ENCODE peak calls at places on chromosomes 16 and 17, in four cellular contexts. Z is ovary, I is mesenchymal stem cell, T is H1. Y is an unnamed sample.

GRCh38 chr17:66300956-66301355 is 1.5 kb upstream of the PRKCA start:
- DNase-seq in I (no peak), T (no peak), Z (no peak), Y (no peak)

GRCh38 chr16:81873843-81874752 is 95.0 kb downstream of the PLCG2 start:
- DNase-seq in T (peak), I (peak), Z (no peak), Y (peak)

GRCh38 chr16:67326472-67327309 is at the start of the genes KCTD19 and LRRC36:
- DNase-seq in I (peak), Z (peak), T (peak), Y (peak)

GRCh38 chr16:6206080-6206479 is 1108.5 kb upstream of the EEF2KMT start:
- DNase-seq in Z (no peak), T (no peak), I (no peak), Y (no peak)

GRCh38 chr16:79114759-79115158 is 485.8 kb downstream of the MAF start:
- DNase-seq in T (no peak), Z (no peak), I (no peak), Y (no peak)

GRCh38 chr17:58989629-58990028 is 117.1 kb downstream of the TRIM37 start:
- DNase-seq in T (no peak), Z (no peak), I (no peak), Y (no peak)

GRCh38 chr17:77462101-77462500 is 321.3 kb downstream of the SEC14L1 start:
- DNase-seq in I (no peak), Z (no peak), T (no peak), Y (peak)

GRCh38 chr16:85157813-85158701 is 45.8 kb upstream of the CIBAR2 start:
- DNase-seq in Z (no peak), T (peak), I (peak), Y (peak)

GRCh38 chr17:33973491-33973890 is 281.6 kb upstream of the CCL2 start:
- DNase-seq in I (no peak), T (no peak), Z (no peak), Y (no peak)

GRCh38 chr16:57764341-57765159 is 29.0 kb downstream of the KATNB1 start:
- DNase-seq in T (peak), I (peak), Z (no peak), Y (peak)

GRCh38 chr16:12320298-12320706 is 343.8 kb downstream of the SNX29 start:
- DNase-seq in T (no peak), Z (no peak), I (peak), Y (no peak)

GRCh38 chr16:83253526-83253925 is 554.3 kb upstream of the HSBP1 start:
- DNase-seq in Z (no peak), I (no peak), T (no peak), Y (no peak)

GRCh38 chr17:71516149-71516548 is 604.7 kb upstream of the SOX9 start:
- DNase-seq in T (no peak), Z (no peak), I (no peak), Y (no peak)

GRCh38 chr17:17514993-17515920 is 19.1 kb upstream of the RASD1 start:
- DNase-seq in I (peak), Z (no peak), T (peak), Y (no peak)

GRCh38 chr17:10046786-10047609 is 141.9 kb upstream of the RCVRN start:
- DNase-seq in T (no peak), Z (no peak), I (no peak), Y (peak)

GRCh38 chr16:56874800-56875199 is 9.8 kb downstream of the SLC12A3 start:
- DNase-seq in Z (peak), T (no peak), I (peak), Y (no peak)

GRCh38 chr16:10171225-10171624 is 11.0 kb downstream of the GRIN2A start:
- DNase-seq in T (no peak), I (no peak), Z (no peak), Y (no peak)

GRCh38 chr16:86072328-86073102 is 173.6 kb downstream of the IRF8 start:
- DNase-seq in Z (peak), T (peak), I (peak), Y (peak)

GRCh38 chr17:45293413-45294211 is 23.2 kb downstream of the MAP3K14 start:
- DNase-seq in Z (peak), I (peak), T (no peak), Y (peak)

GRCh38 chr17:69579961-69580677 is 165.6 kb downstream of the MAP2K6 start:
- DNase-seq in T (no peak), I (no peak), Z (no peak), Y (no peak)

GRCh38 chr17:64505320-64506200 is 529 bp downstream of the DDX5 start:
- DNase-seq in T (peak), Z (peak), I (peak), Y (peak)

GRCh38 chr17:56908061-56908542 is 5.7 kb downstream of the TRIM25 start:
- DNase-seq in I (no peak), Z (no peak), T (no peak), Y (peak)

GRCh38 chr16:57769541-57770145 is 32.6 kb downstream of the KIFC3 start:
- DNase-seq in Z (no peak), I (no peak), T (peak), Y (no peak)

GRCh38 chr17:4679652-4680051 is 24.3 kb downstream of the PELP1 start:
- DNase-seq in Z (no peak), I (peak), T (no peak), Y (no peak)

GRCh38 chr17:14755002-14755401 is 454.1 kb downstream of the HS3ST3B1 start:
- DNase-seq in T (no peak), I (peak), Z (no peak), Y (no peak)

GRCh38 chr17:22171631-22172030 is 479.3 kb downstream of the KCNJ18 start:
- DNase-seq in T (no peak), I (no peak), Z (no peak), Y (no peak)

GRCh38 chr17:50554201-50554600 is 6.3 kb upstream of the CACNA1G start:
- DNase-seq in I (no peak), Z (no peak), T (no peak), Y (no peak)

GRCh38 chr17:68182940-68183551 is 64.8 kb upstream of the AMZ2 start:
- DNase-seq in I (no peak), Z (no peak), T (no peak), Y (peak)

GRCh38 chr17:57422574-57423164 is 166.3 kb downstream of the MSI2 start:
- DNase-seq in T (no peak), Z (no peak), I (peak), Y (peak)

GRCh38 chr17:76868176-76868668 is at the start of gene MGAT5B:
- DNase-seq in T (peak), Z (peak), I (peak), Y (peak)

GRCh38 chr16:17084134-17084533 is 386.6 kb downstream of the XYLT1 start:
- DNase-seq in T (no peak), Z (no peak), I (no peak), Y (no peak)

GRCh38 chr17:28948342-28948741 is 3.0 kb downstream of the PHF12 start:
- DNase-seq in Z (no peak), I (no peak), T (no peak), Y (no peak)
- H3K4me3 ChIP-seq in Z (peak), I (no peak), T (peak), Y (peak)

GRCh38 chr16:87086575-87086974 is 230.6 kb downstream of the C16orf95 start:
- DNase-seq in T (no peak), Z (no peak), I (no peak), Y (no peak)
- H3K4me3 ChIP-seq in T (no peak), Z (no peak), I (no peak), Y (no peak)

GRCh38 chr17:6894206-6894528 is 62.6 kb upstream of the TEKT1 start:
- DNase-seq in Z (no peak), I (no peak), T (peak), Y (peak)
- H3K4me3 ChIP-seq in Z (no peak), I (no peak), T (peak), Y (no peak)

DNA sequence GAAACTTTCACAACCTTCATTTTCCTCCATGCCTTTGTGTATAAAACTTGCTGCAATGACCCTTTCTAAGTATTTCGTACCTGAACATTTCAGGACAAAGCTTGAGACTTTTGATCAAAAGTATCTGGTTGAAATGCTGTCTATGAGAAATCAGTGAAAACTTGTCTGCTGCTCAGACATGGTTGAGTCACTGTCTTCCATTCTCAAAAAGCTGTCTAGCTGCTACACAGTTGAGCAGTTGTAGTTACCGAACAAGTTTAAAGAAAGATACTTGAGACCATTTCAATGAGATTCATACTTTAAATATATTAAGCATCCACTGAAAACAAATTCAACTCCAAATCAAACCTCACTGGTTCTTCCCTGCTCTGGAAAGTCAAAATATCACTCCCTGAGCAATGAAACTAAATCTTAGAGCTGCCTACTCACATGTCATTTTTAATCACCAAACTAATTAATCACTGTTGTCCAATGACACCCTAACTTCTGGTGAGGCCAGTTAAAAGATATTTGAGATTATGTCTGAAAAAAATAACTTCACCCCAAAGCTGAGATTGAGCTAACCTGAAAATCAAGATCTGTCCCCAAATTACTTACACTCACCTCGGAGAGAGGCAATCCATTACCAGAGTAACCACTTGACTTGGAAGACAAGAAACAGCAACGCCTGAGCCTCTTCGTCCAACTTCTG is 503 bp downstream of the TMEM100 start:
- DNase-seq in T (no peak), Z (no peak), I (peak), Y (no peak)
- H3K4me3 ChIP-seq in T (no peak), Z (peak), I (no peak), Y (no peak)

DNA sequence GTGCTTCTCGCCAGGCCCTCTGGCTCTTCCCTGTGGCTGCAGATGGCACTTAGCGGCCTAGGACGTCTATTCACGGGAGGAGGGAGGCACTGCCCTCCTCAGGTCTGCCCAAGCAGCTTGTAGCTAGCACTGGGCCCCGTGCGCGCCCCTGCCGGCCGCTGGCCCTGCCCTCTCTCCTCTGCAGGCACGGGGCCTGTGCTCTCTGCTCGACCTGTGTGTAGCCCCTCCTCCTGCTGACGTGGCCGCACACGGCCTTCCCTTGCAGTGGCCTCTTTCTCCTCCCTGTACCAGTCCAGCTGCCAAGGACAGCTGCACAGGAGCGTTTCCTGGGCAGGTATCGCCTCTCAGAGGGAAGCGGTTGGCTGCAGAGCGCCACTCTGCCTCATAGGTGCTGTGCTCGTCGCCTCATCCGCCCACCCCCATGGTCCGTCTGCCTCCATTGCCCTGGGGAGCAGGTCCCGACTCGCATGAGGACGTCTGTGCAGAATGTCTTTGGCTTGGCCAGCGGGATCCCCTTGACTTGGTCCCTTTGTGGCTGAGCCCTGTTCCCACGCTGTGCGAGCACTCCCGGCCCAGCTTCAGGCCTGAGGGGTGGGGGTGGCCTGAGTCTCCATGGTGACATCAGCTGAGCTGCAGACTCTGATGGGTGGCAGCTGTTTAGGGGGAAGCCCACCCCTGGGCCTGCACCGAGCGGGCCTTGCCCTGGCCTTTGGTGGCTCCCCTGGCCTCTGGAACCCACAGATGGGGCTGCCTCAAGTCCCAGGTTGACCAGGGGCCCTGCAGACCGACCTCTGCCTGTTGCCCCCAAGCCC is 34.6 kb downstream of the TSC2 start:
- DNase-seq in Z (peak), T (no peak), I (no peak), Y (no peak)
- H3K4me3 ChIP-seq in Z (no peak), T (no peak), I (no peak), Y (no peak)

Y was measured in GM12865.